ENCODE peak calls at places on chromosome 1, in four cellular contexts. B is mammary epithelial cell, S is testis, V is pancreas. E is an unnamed sample.

GRCh38 chr1:84569216-84569615 is 5.0 kb downstream of the CTBS start:
- DNase-seq in B (no peak), V (no peak), S (no peak), E (no peak)

GRCh38 chr1:74380252-74380651 is 132.2 kb downstream of the LRRC53 start:
- DNase-seq in V (no peak), B (no peak), S (no peak), E (no peak)

GRCh38 chr1:94614980-94615379 is 73.4 kb upstream of the F3 start:
- DNase-seq in V (no peak), S (no peak), B (no peak), E (no peak)

GRCh38 chr1:39189592-39190041 is 14.9 kb upstream of the MACF1 start:
- DNase-seq in S (no peak), V (no peak), B (peak; percentile 63), E (no peak)

GRCh38 chr1:51365774-51366173 is 35.4 kb upstream of the TTC39A start:
- DNase-seq in V (no peak), S (no peak), B (no peak), E (no peak)

GRCh38 chr1:1233567-1233892 is 1.5 kb downstream of the B3GALT6 start:
- DNase-seq in B (no peak), S (no peak), V (no peak), E (no peak)

GRCh38 chr1:172971241-172971640 is 79.5 kb downstream of the TNFSF18 start:
- DNase-seq in S (no peak), V (no peak), B (peak; percentile 96), E (no peak)

GRCh38 chr1:176850871-176851270 is 313.6 kb downstream of the ASTN1 start:
- DNase-seq in V (no peak), S (no peak), B (peak; percentile 9), E (no peak)

GRCh38 chr1:64934115-64934880 is 32.1 kb downstream of the JAK1 start:
- DNase-seq in V (no peak), S (no peak), B (peak; percentile 55), E (no peak)

GRCh38 chr1:161173711-161174110 is 3.6 kb downstream of the B4GALT3 start:
- DNase-seq in S (no peak), V (no peak), B (no peak), E (no peak)

DNA sequence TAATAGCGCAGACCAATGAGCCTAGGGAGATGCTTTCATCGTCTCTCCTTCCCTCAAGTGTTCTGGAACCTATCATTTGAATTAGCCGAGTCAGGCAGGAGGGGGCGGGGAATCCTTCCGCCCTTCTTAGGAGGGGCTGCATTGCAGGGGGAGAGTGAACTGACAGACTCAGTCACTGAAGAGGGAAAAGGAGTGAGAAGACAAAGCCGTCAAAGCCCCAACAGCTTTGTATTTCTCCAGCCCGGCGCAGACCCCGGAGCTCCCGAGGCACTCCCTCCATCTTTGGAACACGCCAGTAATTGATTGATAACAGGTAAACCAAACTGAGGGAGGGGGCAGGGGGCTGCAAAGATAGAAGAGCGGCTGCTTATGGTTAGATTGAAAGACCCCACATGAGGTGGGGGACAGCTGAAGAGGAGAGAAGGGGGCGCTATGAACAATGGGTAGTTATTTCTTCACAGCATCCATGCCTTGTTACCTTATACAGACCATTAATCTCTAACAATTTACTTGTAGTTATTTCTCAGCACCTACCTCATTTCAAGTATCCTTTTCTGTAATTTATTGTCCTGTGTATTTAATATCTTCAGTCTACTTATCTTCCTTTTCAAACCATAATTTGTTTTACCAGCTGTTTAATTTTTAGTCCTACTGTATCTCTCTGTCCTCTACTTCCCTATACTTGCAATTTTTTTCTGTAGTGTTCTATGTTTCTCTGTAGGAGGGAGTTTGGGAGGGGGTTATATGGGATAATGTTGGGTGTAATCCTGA is at the start of gene MLLT11:
- DNase-seq in B (peak; percentile 57), V (no peak), S (peak; percentile 61), E (peak; percentile 60)
- H3K4me1 ChIP-seq in B (peaks cover 34% of the 10 kb centered on the region), V (peaks cover 19% of the 10 kb centered on the region), S (peaks cover 30% of the 10 kb centered on the region), E (peaks cover 8% of the 10 kb centered on the region)

GRCh38 chr1:44654621-44655187 is 19.6 kb downstream of the TMEM53 start:
- DNase-seq in B (no peak), V (no peak), S (no peak), E (no peak)
- TF ChIP-seq CTCF in B (no peak), V (no peak), S (no peak), E (no peak)

GRCh38 chr1:57423135-57424131 is at the start of gene DAB1:
- DNase-seq in S (peak; percentile 21), B (peak; percentile 26), V (no peak), E (peak; percentile 5)

GRCh38 chr1:57421366-57421765 is 2.5 kb downstream of the DAB1 start:
- DNase-seq in V (no peak), S (no peak), B (no peak), E (peak; percentile 6)

GRCh38 chr1:57422271-57423134 is 1.4 kb downstream of the DAB1 start:
- DNase-seq in S (no peak), B (no peak), V (no peak), E (peak; percentile 77)

DNA sequence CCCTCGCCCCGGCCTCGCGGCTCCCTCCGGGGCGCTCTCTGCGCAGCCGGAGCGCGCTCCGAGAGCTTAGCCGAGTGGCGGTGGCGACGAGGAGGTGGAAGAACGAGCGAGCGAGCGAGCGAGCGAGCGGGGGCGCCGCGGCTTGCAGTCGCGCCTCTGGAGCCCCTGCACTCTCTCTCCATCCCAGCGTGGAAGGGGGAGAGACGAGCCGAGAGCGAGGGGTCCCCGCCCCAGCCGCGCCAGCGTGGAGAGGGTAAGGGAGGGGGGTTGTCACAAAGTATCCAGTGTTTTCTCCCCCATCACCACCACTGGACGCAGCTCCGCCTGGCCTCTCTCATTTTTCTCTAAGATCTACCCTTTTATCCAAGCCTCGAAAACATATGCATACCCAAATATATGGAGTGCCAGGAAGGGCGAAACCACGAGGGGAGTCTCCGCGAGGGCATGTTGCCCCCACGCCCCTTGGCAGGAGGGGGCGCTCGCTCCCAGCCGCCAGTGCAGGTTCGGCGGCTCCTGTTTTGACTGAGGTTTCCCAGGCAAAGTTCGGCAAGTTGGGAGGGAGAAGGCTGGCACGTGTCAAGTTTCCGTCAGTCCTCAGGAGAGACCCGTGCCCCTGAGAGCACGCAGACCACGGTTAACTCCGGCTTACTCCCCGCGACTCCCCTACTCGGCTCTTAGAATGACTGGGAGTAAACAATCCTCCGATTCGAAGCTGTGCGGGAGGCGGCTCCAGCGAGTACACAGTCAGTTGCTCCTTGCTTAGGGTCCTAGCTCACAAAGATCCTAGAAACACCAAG is 569 bp upstream of the DAB1 start:
- DNase-seq in S (peak; percentile 63), V (peak; percentile 22), B (no peak), E (peak; percentile 43)
- H3K4me3 ChIP-seq in S (peak overlapping the region; percentile 52), V (no peak overlapping the region), B (peak overlapping the region; percentile 42), E (peak overlapping the region; percentile 68)

DNA sequence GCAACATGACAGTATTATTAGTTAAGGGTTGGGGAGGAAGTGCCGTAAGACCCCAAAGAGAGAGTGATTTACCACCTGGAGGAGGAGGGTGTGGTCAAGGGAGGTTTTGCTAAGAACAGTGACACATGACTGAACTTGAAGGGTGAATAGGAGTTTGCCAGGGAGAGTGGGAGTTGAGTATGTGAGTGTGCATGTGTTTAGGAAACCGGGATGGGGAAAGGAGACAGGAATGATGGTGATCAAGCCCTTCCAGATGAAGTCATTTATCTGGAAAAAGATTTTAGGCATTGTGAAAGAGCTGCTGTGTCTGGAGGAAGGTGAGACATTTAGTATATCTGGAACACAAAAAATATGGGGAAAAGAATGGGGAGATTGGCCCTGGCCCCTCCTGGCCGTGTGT is 28.1 kb upstream of the IL10 start:
- DNase-seq in B (peak; percentile 36), S (no peak), V (no peak), E (no peak)
- H3K4me1 ChIP-seq in B (peaks cover 14% of the 10 kb centered on the region), S (no peaks in the 10 kb centered on the region), V (peaks cover 15% of the 10 kb centered on the region), E (no peaks in the 10 kb centered on the region)

DNA sequence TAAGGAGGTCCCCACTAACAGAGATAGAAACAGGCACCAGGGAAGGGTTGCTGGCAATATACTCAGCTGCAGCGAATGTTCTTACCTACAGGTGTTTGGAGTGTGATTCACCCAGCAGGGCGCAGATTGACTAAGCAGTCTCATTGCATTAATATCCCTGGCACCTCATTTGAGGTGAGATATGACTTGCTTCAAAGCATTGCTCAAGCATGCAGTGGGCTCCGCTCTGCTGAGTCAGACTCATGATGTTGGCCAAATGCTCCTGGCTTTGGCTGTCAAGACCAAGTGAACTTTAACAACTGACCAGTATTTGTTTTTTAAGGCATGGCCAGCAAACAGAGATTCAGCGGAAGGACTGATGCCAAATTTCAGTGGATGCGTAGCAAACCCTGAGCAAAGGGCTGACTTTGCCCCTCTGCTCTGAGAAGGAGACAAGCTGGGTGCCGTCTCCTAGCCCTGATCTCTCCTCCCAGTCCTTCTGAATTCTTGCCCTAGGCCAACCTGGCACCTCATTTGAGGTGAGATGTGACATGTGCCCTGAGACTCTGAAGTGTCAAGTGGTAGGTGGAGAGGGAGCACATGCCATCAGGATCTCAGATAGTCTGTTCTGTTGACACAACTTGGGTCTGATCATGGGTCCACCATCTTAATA is 187.1 kb upstream of the COA6 start:
- DNase-seq in S (no peak), B (peak; percentile 97), V (peak; percentile 40), E (no peak)
- TF ChIP-seq CTCF in S (no peak), B (no peak), V (no peak), E (no peak)

DNA sequence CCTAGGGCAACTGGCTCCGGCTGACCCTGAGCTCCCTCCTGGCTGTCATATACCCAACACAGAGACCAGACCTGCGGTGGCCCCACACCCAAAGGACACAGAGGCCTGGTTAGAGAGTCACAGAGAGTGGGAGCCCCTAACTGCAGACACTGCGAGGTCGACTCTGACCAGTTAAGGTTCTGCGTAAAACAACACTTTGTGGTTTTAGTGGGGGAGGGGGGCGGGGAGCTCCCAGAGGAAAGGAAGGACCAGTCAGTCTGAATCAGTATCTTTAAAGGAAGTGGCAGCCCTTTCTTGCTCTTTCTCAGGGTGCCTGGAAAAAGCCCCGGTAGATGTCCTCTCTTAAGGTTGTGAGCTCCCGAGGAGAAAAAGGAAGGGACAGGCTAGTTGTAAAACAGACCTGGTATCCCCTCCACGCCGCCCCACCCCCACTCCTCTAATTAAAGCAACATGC is 2.4 kb downstream of the SSBP3 start:
- DNase-seq in B (peak; percentile 68), S (peak; percentile 33), V (no peak), E (peak; percentile 66)
- H3K4me3 ChIP-seq in B (peak overlapping the region; percentile 68), S (peak overlapping the region; percentile 69), V (no peak overlapping the region), E (peak overlapping the region; percentile 85)

GRCh38 chr1:226960944-226961765 is 21.1 kb downstream of the COQ8A start:
- DNase-seq in B (no peak), S (no peak), V (no peak), E (no peak)
- H3K4me1 ChIP-seq in B (no peaks in the 10 kb centered on the region), S (no peaks in the 10 kb centered on the region), V (no peaks in the 10 kb centered on the region), E (no peaks in the 10 kb centered on the region)

E was measured in cardiac muscle cell.